ENCODE peak calls at places on chromosomes 11 and 22, in eight cellular contexts. One of them, this sample, is unnamed.

GRCh38 chr11:36976740-36977139 is 378.7 kb upstream of the RAG2 start:
- DNase-seq in H54: no peak
- DNase-seq in neuronal stem cell: no peak
- DNase-seq in gastrocnemius medialis: no peak
- DNase-seq in cardiac muscle cell: no peak
- DNase-seq in upper lobe of right lung: no peak
- DNase-seq in activated naive CD8-positive, alpha-beta T cell treated with anti-CD3 and anti-CD28 coated beads, Interleukin-2, amount 50 U/mL, for 24 hours: no peak
- DNase-seq in HEK293T: no peak
- DNase-seq in this sample: no peak

GRCh38 chr22:35616043-35616442 is 1.1 kb downstream of the MB start:
- DNase-seq in gastrocnemius medialis: no peak
- DNase-seq in upper lobe of right lung: no peak
- DNase-seq in H54: no peak
- DNase-seq in neuronal stem cell: no peak
- DNase-seq in activated naive CD8-positive, alpha-beta T cell treated with anti-CD3 and anti-CD28 coated beads, Interleukin-2, amount 50 U/mL, for 24 hours: no peak
- DNase-seq in cardiac muscle cell: no peak
- DNase-seq in HEK293T: no peak
- DNase-seq in this sample: no peak

GRCh38 chr11:21928834-21929233 is 264.1 kb upstream of the ANO5 start:
- DNase-seq in HEK293T: no peak
- DNase-seq in cardiac muscle cell: no peak
- DNase-seq in neuronal stem cell: no peak
- DNase-seq in upper lobe of right lung: no peak
- DNase-seq in gastrocnemius medialis: no peak
- DNase-seq in H54: no peak
- DNase-seq in activated naive CD8-positive, alpha-beta T cell treated with anti-CD3 and anti-CD28 coated beads, Interleukin-2, amount 50 U/mL, for 24 hours: no peak
- DNase-seq in this sample: no peak

GRCh38 chr11:45659031-45659817 is 6.2 kb downstream of the CHST1 start:
- DNase-seq in upper lobe of right lung: peak; percentile 48
- DNase-seq in neuronal stem cell: no peak
- DNase-seq in gastrocnemius medialis: no peak
- DNase-seq in HEK293T: no peak
- DNase-seq in cardiac muscle cell: no peak
- DNase-seq in activated naive CD8-positive, alpha-beta T cell treated with anti-CD3 and anti-CD28 coated beads, Interleukin-2, amount 50 U/mL, for 24 hours: no peak
- DNase-seq in H54: no peak
- DNase-seq in this sample: no peak

GRCh38 chr11:65558002-65558784 is at the start of gene LTBP3:
- DNase-seq in H54: no peak
- DNase-seq in activated naive CD8-positive, alpha-beta T cell treated with anti-CD3 and anti-CD28 coated beads, Interleukin-2, amount 50 U/mL, for 24 hours: no peak
- DNase-seq in neuronal stem cell: no peak
- DNase-seq in upper lobe of right lung: peak; percentile 93
- DNase-seq in gastrocnemius medialis: peak; percentile 67
- DNase-seq in HEK293T: peak; percentile 67
- DNase-seq in cardiac muscle cell: peak; percentile 94
- DNase-seq in this sample: no peak

GRCh38 chr11:20762112-20762511 is 92.7 kb downstream of the NELL1 start:
- DNase-seq in activated naive CD8-positive, alpha-beta T cell treated with anti-CD3 and anti-CD28 coated beads, Interleukin-2, amount 50 U/mL, for 24 hours: no peak
- DNase-seq in cardiac muscle cell: no peak
- DNase-seq in HEK293T: no peak
- DNase-seq in upper lobe of right lung: no peak
- DNase-seq in H54: no peak
- DNase-seq in gastrocnemius medialis: no peak
- DNase-seq in neuronal stem cell: no peak
- DNase-seq in this sample: no peak

GRCh38 chr11:132445966-132446365 is 1075.6 kb downstream of the NTM start:
- DNase-seq in activated naive CD8-positive, alpha-beta T cell treated with anti-CD3 and anti-CD28 coated beads, Interleukin-2, amount 50 U/mL, for 24 hours: no peak
- DNase-seq in upper lobe of right lung: no peak
- DNase-seq in neuronal stem cell: no peak
- DNase-seq in gastrocnemius medialis: no peak
- DNase-seq in H54: no peak
- DNase-seq in cardiac muscle cell: no peak
- DNase-seq in HEK293T: no peak
- DNase-seq in this sample: no peak

GRCh38 chr11:2468363-2469240 is 23.8 kb downstream of the KCNQ1 start:
- DNase-seq in activated naive CD8-positive, alpha-beta T cell treated with anti-CD3 and anti-CD28 coated beads, Interleukin-2, amount 50 U/mL, for 24 hours: no peak
- DNase-seq in H54: no peak
- DNase-seq in upper lobe of right lung: peak; percentile 46
- DNase-seq in cardiac muscle cell: no peak
- DNase-seq in gastrocnemius medialis: no peak
- DNase-seq in neuronal stem cell: no peak
- DNase-seq in HEK293T: no peak
- DNase-seq in this sample: no peak

GRCh38 chr11:45538939-45539338 is 126.5 kb downstream of the CHST1 start:
- DNase-seq in gastrocnemius medialis: no peak
- DNase-seq in cardiac muscle cell: peak; percentile 61
- DNase-seq in neuronal stem cell: no peak
- DNase-seq in H54: no peak
- DNase-seq in upper lobe of right lung: no peak
- DNase-seq in activated naive CD8-positive, alpha-beta T cell treated with anti-CD3 and anti-CD28 coated beads, Interleukin-2, amount 50 U/mL, for 24 hours: no peak
- DNase-seq in HEK293T: no peak
- DNase-seq in this sample: no peak

GRCh38 chr22:30344447-30345200 is 12.1 kb downstream of the SF3A1 start:
- DNase-seq in gastrocnemius medialis: no peak
- DNase-seq in activated naive CD8-positive, alpha-beta T cell treated with anti-CD3 and anti-CD28 coated beads, Interleukin-2, amount 50 U/mL, for 24 hours: no peak
- DNase-seq in cardiac muscle cell: no peak
- DNase-seq in H54: no peak
- DNase-seq in upper lobe of right lung: no peak
- DNase-seq in HEK293T: no peak
- DNase-seq in neuronal stem cell: no peak
- DNase-seq in this sample: no peak

GRCh38 chr11:70483077-70483861 is 84.9 kb downstream of the CTTN start:
- DNase-seq in cardiac muscle cell: peak; percentile 59
- DNase-seq in upper lobe of right lung: peak; percentile 83
- DNase-seq in H54: peak; percentile 85
- DNase-seq in HEK293T: peak; percentile 22
- DNase-seq in activated naive CD8-positive, alpha-beta T cell treated with anti-CD3 and anti-CD28 coated beads, Interleukin-2, amount 50 U/mL, for 24 hours: no peak
- DNase-seq in gastrocnemius medialis: peak; percentile 17
- DNase-seq in neuronal stem cell: no peak
- DNase-seq in this sample: peak; percentile 73

GRCh38 chr11:76642341-76642740 is 28.2 kb downstream of the LRRC32 start:
- DNase-seq in neuronal stem cell: no peak
- DNase-seq in gastrocnemius medialis: no peak
- DNase-seq in upper lobe of right lung: no peak
- DNase-seq in H54: no peak
- DNase-seq in HEK293T: no peak
- DNase-seq in activated naive CD8-positive, alpha-beta T cell treated with anti-CD3 and anti-CD28 coated beads, Interleukin-2, amount 50 U/mL, for 24 hours: peak; percentile 68
- DNase-seq in cardiac muscle cell: no peak
- DNase-seq in this sample: no peak

GRCh38 chr11:125036933-125037332 is 26.2 kb upstream of the SLC37A2 start:
- DNase-seq in neuronal stem cell: no peak
- DNase-seq in cardiac muscle cell: peak; percentile 61
- DNase-seq in H54: peak; percentile 6
- DNase-seq in activated naive CD8-positive, alpha-beta T cell treated with anti-CD3 and anti-CD28 coated beads, Interleukin-2, amount 50 U/mL, for 24 hours: no peak
- DNase-seq in HEK293T: no peak
- DNase-seq in gastrocnemius medialis: no peak
- DNase-seq in upper lobe of right lung: no peak
- DNase-seq in this sample: no peak

GRCh38 chr22:45997077-45997774 is 20.3 kb upstream of the WNT7B start:
- DNase-seq in gastrocnemius medialis: peak; percentile 68
- DNase-seq in HEK293T: no peak
- DNase-seq in H54: peak; percentile 66
- DNase-seq in cardiac muscle cell: peak; percentile 99
- DNase-seq in activated naive CD8-positive, alpha-beta T cell treated with anti-CD3 and anti-CD28 coated beads, Interleukin-2, amount 50 U/mL, for 24 hours: no peak
- DNase-seq in neuronal stem cell: no peak
- DNase-seq in upper lobe of right lung: peak; percentile 89
- DNase-seq in this sample: peak; percentile 91

GRCh38 chr11:20565236-20565635 is 34.2 kb upstream of the SLC6A5 start:
- DNase-seq in H54: no peak
- DNase-seq in activated naive CD8-positive, alpha-beta T cell treated with anti-CD3 and anti-CD28 coated beads, Interleukin-2, amount 50 U/mL, for 24 hours: no peak
- DNase-seq in upper lobe of right lung: no peak
- DNase-seq in cardiac muscle cell: no peak
- DNase-seq in HEK293T: no peak
- DNase-seq in neuronal stem cell: no peak
- DNase-seq in gastrocnemius medialis: no peak
- DNase-seq in this sample: no peak

GRCh38 chr11:13487661-13488030 is 8.2 kb downstream of the PTH start:
- DNase-seq in HEK293T: peak; percentile 15
- DNase-seq in neuronal stem cell: peak; percentile 3
- DNase-seq in gastrocnemius medialis: no peak
- DNase-seq in activated naive CD8-positive, alpha-beta T cell treated with anti-CD3 and anti-CD28 coated beads, Interleukin-2, amount 50 U/mL, for 24 hours: no peak
- DNase-seq in upper lobe of right lung: no peak
- DNase-seq in H54: peak; percentile 8
- DNase-seq in cardiac muscle cell: peak; percentile 27
- DNase-seq in this sample: no peak

This sample was measured in CD14-positive monocyte.